ENCODE peak calls at places on chromosomes 4 and X, in six cellular contexts. Y is mesenchymal stem cell; M is dorsolateral prefrontal cortex; P is A673; V is CD4-positive, alpha-beta T cell; K is Karpas-422. O is an unnamed sample.

GRCh38 chr4:132108784-132109183 is 1040.3 kb upstream of the PCDH10 start:
- DNase-seq in Y (no peak), M (no peak), P (no peak), V (no peak), K (no peak), O (no peak)

GRCh38 chrX:137032841-137033773 is 688 bp downstream of the GPR101 start:
- DNase-seq in Y (no peak), M (no peak), P (no peak), V (no peak), K (no peak), O (no peak)

GRCh38 chr4:184417802-184418511 is 56.4 kb downstream of the IRF2 start:
- DNase-seq in Y (peak; percentile 92), M (peak; percentile 55), P (peak; percentile 62), V (no peak), K (peak; percentile 44), O (no peak)

GRCh38 chrX:15751160-15751819 is 13.2 kb downstream of the CA5B start:
- DNase-seq in Y (peak; percentile 88), M (no peak), P (no peak), V (no peak), K (no peak), O (no peak)

GRCh38 chrX:118508221-118508620 is 12.6 kb downstream of the DOCK11 start:
- DNase-seq in Y (no peak), M (no peak), P (no peak), V (no peak), K (no peak), O (no peak)

GRCh38 chr4:69881173-69881773 is 21.3 kb upstream of the SULT1E1 start:
- DNase-seq in Y (peak; percentile 44), M (no peak), P (peak; percentile 52), V (no peak), K (peak; percentile 63), O (no peak)

GRCh38 chr4:165204462-165204830 is 2.9 kb upstream of the KLHL2 start:
- DNase-seq in Y (peak; percentile 36), M (no peak), P (no peak), V (no peak), K (no peak), O (no peak)

GRCh38 chr4:83890231-83890630 is 354.3 kb downstream of the GPAT3 start:
- DNase-seq in Y (no peak), M (no peak), P (no peak), V (no peak), K (no peak), O (no peak)

GRCh38 chr4:128831526-128832252 is 22.2 kb downstream of the JADE1 start:
- DNase-seq in Y (peak; percentile 71), M (peak; percentile 25), P (peak; percentile 41), V (no peak), K (no peak), O (no peak)
- H3K27ac ChIP-seq in Y (peak overlapping the region; percentile 46), M (peak overlapping the region; percentile 26), P (no peak overlapping the region), V (no peak overlapping the region), K (peak overlapping the region; percentile 19), O (no peak overlapping the region)

GRCh38 chrX:10966057-10966456 is 145.1 kb upstream of the HCCS start:
- DNase-seq in Y (no peak), M (no peak), P (no peak), V (no peak), K (no peak), O (no peak)
- H3K27ac ChIP-seq in Y (no peak overlapping the region), M (no peak overlapping the region), P (no peak overlapping the region), V (no peak overlapping the region), K (no peak overlapping the region), O (no peak overlapping the region)

DNA sequence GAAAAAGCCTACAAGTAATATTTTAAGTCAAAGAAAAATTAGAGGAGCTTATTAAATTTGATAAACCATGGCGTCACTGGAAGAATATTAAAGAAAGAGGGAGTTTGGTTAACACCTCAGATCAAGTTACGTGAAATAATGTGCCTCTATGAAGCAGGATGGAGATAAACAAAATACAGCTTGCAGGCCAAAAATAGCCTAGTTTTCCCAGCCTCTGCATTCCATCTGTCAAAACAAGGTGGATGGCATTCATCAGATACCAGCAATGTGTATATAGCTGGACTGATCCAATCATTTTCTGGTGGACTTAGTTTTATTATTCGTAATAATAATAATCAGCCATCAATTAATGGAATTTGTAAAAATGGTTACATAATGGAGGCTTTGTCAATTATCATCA is 230.7 kb downstream of the NR3C2 start:
- DNase-seq in Y (no peak), M (no peak), P (no peak), V (no peak), K (no peak), O (no peak)
- H3K27ac ChIP-seq in Y (no peak overlapping the region), M (peak overlapping the region; percentile 29), P (no peak overlapping the region), V (no peak overlapping the region), K (no peak overlapping the region), O (no peak overlapping the region)

GRCh38 chrX:64394059-64394873 is 986 bp downstream of the MTMR8 start:
- DNase-seq in Y (no peak), M (no peak), P (no peak), V (no peak), K (no peak), O (no peak)

GRCh38 chrX:64395568-64395929 is 297 bp upstream of the MTMR8 start:
- DNase-seq in Y (no peak), M (no peak), P (no peak), V (no peak), K (no peak), O (no peak)

GRCh38 chrX:64389489-64389888 is 5.8 kb downstream of the MTMR8 start:
- DNase-seq in Y (no peak), M (no peak), P (no peak), V (no peak), K (no peak), O (no peak)

GRCh38 chrX:64398088-64398487 is 2.8 kb upstream of the MTMR8 start:
- DNase-seq in Y (no peak), M (no peak), P (no peak), V (no peak), K (no peak), O (no peak)

GRCh38 chrX:64394874-64395567 is at the start of gene MTMR8:
- DNase-seq in Y (peak; percentile 31), M (peak; percentile 74), P (no peak), V (peak; percentile 68), K (peak; percentile 91), O (peak; percentile 9)
- H3K27ac ChIP-seq in Y (no peak within 1 kb of the TSS), M (no peak within 1 kb of the TSS), P (no peak within 1 kb of the TSS), V (peak within 1 kb of the TSS; percentile 21), K (no peak within 1 kb of the TSS), O (no peak within 1 kb of the TSS)

DNA sequence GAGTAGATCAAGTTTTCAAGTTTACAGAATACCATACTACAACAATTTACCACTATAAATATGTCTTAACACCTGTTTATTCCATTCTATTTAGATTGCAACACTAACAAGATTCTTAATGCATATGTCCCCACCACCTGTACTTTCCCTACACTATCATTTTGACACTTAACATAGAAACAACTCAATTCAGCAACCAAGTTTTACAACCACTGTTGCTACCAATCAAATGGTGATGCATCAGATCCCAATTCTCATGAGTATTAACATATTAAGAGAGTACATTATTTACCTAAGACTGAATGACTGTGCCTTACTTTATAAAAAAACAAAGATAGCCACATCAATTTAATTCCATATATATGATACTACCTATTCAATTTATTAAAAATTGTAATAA is 49.4 kb downstream of the EIF4E start:
- DNase-seq in Y (no peak), M (no peak), P (no peak), V (no peak), K (no peak), O (no peak)
- H3K27ac ChIP-seq in Y (no peak overlapping the region), M (no peak overlapping the region), P (no peak overlapping the region), V (no peak overlapping the region), K (no peak overlapping the region), O (no peak overlapping the region)

GRCh38 chr4:723706-724105 is 18.1 kb downstream of the PCGF3 start:
- DNase-seq in Y (no peak), M (no peak), P (no peak), V (no peak), K (no peak), O (no peak)

GRCh38 chr4:726235-726787 is 20.7 kb downstream of the PCGF3 start:
- DNase-seq in Y (peak; percentile 43), M (peak; percentile 66), P (no peak), V (no peak), K (no peak), O (no peak)

GRCh38 chr4:726816-727215 is 21.2 kb downstream of the PCGF3 start:
- DNase-seq in Y (no peak), M (peak; percentile 37), P (no peak), V (no peak), K (no peak), O (no peak)

GRCh38 chr4:724131-724530 is 18.5 kb downstream of the PCGF3 start:
- DNase-seq in Y (no peak), M (no peak), P (no peak), V (no peak), K (no peak), O (no peak)

DNA sequence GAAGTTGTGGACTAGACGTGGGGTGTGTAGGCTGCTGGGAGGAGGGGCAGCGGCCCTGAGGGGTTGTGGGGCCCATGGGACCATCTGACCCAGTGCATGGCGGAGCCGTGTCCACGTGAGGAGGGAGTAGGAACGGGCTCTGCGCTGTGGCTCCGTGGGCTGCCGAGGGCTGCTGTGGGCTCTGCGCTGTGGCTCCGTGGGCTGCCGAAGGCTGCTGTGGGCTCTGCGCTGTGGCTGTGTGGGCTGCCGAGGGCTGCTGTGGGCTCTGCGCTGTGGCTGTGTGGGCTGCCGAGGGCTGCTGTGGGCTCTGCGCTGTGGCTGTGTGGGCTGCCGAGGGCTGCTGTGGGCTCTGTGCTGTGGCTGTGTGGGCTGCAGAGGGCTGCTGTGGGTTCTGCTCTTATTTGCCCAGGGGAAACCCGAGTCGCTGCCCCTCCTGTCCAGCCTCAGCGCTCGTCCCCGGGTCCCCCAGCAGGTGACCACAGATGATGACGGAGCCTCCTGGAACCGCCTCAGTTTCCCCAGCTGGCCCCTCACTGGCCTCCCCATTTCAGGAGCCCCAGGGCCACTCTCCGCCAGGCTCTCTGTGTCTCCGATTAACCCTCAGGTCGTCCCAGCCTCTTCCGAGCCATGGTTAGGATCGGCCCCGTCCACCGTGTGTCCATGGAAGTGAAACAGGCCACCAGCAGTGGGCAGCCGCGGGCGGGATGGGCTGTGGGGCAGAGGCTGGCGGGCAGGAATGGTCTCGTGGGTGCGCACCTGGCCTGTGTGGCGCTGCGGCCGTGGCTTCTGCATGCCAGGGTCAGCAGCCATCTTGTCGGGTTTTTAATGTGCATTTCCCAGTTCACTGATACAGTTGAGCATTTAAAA is 20.0 kb downstream of the PCGF3 start:
- DNase-seq in Y (no peak), M (peak; percentile 57), P (no peak), V (no peak), K (no peak), O (no peak)
- H3K27ac ChIP-seq in Y (no peak overlapping the region), M (peak overlapping the region; percentile 80), P (no peak overlapping the region), V (no peak overlapping the region), K (no peak overlapping the region), O (peak overlapping the region; percentile 30)

O was measured in substantia nigra.